ENCODE peak calls at places on chromosomes 1 and 21, in ten cellular contexts. C is A549, T is tibial nerve, E is body of pancreas, S is ovary, F is gastrocnemius medialis, D is spleen, H is adrenal gland, Y is uterus, O is suprapubic skin. A is an unnamed sample.

GRCh38 chr1:24454684-24455091 is 39.1 kb downstream of the NIPAL3 start:
- DNase-seq in F (no peak), Y (no peak), T (no peak), O (no peak), D (no peak), H (no peak), E (no peak), S (no peak), C (no peak), A (no peak)

GRCh38 chr1:204188959-204189639 is 7.2 kb downstream of the KISS1 start:
- DNase-seq in F (no peak), S (no peak), E (no peak), T (no peak), D (peak), C (no peak), O (no peak), H (no peak), Y (no peak), A (no peak)

GRCh38 chr1:221182791-221183533 is 303.7 kb downstream of the HLX start:
- DNase-seq in O (no peak), Y (no peak), F (no peak), D (no peak), E (peak), H (no peak), S (no peak), T (no peak), C (no peak), A (no peak)

GRCh38 chr1:46173361-46173856 is 1.5 kb upstream of the TSPAN1 start:
- DNase-seq in T (no peak), F (no peak), Y (no peak), O (no peak), H (no peak), C (no peak), D (no peak), S (no peak), E (no peak), A (no peak)

GRCh38 chr21:17925000-17925610 is 105.9 kb upstream of the C21orf91 start:
- DNase-seq in H (peak), D (no peak), S (no peak), C (peak), E (peak), F (no peak), O (no peak), Y (peak), T (no peak), A (peak)

GRCh38 chr1:170927955-170928850 is 7.1 kb upstream of the MROH9 start:
- DNase-seq in F (no peak), T (no peak), D (no peak), C (peak), E (no peak), H (no peak), O (no peak), Y (no peak), S (no peak), A (no peak)

GRCh38 chr1:30879940-30880339 is 28.6 kb downstream of the SDC3 start:
- DNase-seq in F (no peak), D (no peak), Y (no peak), T (no peak), H (no peak), E (no peak), O (no peak), C (no peak), S (no peak), A (peak)

GRCh38 chr21:23876925-23877558 is 1730.2 kb downstream of the MRPL39 start:
- DNase-seq in D (no peak), E (no peak), H (no peak), T (no peak), O (no peak), F (no peak), S (no peak), Y (no peak), C (no peak), A (no peak)

GRCh38 chr1:221157026-221157761 is 278.0 kb downstream of the HLX start:
- DNase-seq in E (no peak), C (no peak), O (no peak), S (no peak), F (no peak), T (no peak), H (no peak), Y (no peak), D (no peak), A (no peak)

GRCh38 chr1:94778808-94779207 is 41.3 kb upstream of the SLC44A3 start:
- DNase-seq in F (no peak), C (no peak), E (no peak), Y (no peak), O (no peak), D (no peak), T (no peak), S (no peak), H (no peak), A (no peak)

GRCh38 chr1:235648954-235649721 is 446 bp downstream of the GNG4 start:
- DNase-seq in Y (peak), S (peak), H (peak), T (no peak), E (peak), C (peak), F (no peak), D (peak), O (no peak), A (peak)

GRCh38 chr21:30395731-30396130 is at the start of gene KRTAP13-1:
- DNase-seq in F (no peak), E (no peak), T (no peak), C (no peak), O (no peak), H (no peak), S (no peak), D (no peak), Y (no peak), A (no peak)
- H3K4me3 ChIP-seq in F (no peak), E (no peak), T (no peak), C (no peak), O (no peak), H (no peak), S (no peak), D (no peak), Y (no peak), A (no peak)

DNA sequence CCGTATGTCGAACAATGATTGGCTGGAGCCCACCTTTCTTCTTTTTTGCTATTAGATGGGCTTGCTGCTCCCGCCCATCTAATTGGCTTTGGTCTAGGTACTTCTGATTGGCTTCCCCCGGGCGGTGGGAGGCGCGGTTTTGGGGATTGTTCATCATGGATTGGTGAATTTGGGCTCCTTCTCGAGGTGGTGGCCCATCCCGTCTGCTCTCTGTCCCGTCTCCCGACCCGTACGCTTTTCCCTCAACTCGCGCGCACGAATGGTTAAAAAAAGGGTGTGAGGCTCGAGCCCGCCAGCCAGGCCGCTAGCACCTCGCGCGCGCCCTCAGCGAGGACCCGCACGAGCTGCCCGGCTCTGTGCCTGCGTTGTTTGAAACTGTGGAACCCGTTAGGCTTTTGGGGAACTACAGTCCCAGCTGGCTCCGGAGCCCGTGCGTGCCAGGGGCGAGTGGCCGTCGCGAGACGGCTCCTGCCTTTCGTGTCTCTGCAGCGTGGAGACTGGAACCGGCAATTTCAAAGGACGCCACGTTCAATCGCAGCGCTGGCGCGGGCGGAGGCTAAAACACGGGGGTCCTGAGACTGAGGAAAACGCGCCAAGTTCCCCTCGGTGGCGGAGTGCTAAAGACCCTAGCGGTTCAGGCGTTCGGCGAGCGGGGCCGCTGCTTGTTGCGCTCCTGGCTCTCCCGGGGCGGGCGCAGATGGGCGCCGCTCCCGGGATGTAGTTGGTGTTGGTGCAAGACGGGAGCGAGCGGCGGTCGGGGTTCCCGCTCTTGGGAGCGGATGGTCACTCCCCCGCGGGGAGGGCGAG is at the start of gene USP1:
- DNase-seq in E (peak), H (peak), D (peak), O (peak), S (peak), C (no peak), Y (peak), F (peak), T (peak), A (peak)
- TF ChIP-seq POLR2A in E (peak), H (peak), D (no peak), O (no peak), S (peak), C (peak), Y (peak), F (peak), T (peak), A (no peak)

GRCh38 chr1:64163972-64164371 is 39.5 kb upstream of the UBE2U start:
- DNase-seq in O (no peak), H (no peak), F (no peak), E (no peak), S (no peak), Y (no peak), C (peak), T (no peak), D (no peak), A (no peak)
- TF ChIP-seq CTCF in O (no peak), H (peak), F (no peak), E (peak), S (peak), Y (peak), C (peak), T (peak), D (no peak), A (no peak)

GRCh38 chr1:243482237-243483022 is 226.6 kb downstream of the SDCCAG8 start:
- DNase-seq in O (no peak), H (no peak), S (no peak), F (no peak), E (no peak), D (no peak), T (no peak), C (peak), Y (no peak), A (no peak)

GRCh38 chr1:243487036-243487648 is 231.3 kb downstream of the SDCCAG8 start:
- DNase-seq in C (no peak), T (no peak), O (no peak), S (no peak), Y (no peak), E (no peak), D (no peak), H (no peak), F (no peak), A (no peak)

GRCh38 chr1:243483952-243484351 is 228.1 kb downstream of the SDCCAG8 start:
- DNase-seq in F (no peak), Y (no peak), H (peak), T (no peak), D (no peak), E (no peak), S (no peak), C (no peak), O (no peak), A (no peak)

GRCh38 chr1:243481101-243481500 is 225.3 kb downstream of the SDCCAG8 start:
- DNase-seq in Y (no peak), S (no peak), C (no peak), F (no peak), E (no peak), D (no peak), O (no peak), T (no peak), H (no peak), A (no peak)

DNA sequence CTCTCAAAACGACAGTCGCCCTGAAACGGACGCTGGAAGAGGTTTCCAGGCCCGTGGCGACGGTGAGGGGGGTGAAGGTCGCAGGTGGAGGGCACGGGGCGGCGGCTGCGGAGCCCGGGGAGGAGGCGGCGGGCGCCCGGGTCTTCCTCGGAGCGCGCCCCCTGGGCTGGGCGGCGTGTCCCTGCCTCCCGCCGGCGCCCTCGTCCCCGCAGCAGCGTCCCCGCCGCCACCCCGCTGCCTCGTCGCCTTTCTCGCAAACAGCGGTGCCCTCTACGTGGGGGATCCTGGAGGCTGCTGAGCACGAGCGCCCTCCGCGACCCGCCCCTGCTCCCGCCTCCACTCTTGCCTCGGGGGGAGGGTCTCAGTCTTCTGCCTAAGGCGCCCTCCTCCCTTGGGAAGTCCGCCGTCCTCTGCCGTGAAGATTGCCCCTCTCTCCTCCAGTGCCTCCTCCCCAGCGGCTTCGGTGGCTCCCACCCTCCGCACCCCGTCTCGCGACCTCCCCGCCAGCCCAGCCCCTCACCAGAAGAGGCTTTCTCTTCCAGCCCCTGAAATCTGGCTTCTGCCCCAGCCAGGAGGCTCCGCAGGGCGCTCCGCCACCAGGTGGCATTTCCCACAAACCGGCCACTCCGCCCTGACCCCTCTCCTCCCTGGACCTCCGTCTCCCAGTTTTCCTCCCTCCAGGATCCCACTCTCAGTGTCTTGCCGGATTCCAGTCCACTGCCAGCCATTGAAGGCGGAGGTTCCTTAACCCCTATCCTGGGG is 227.4 kb downstream of the SDCCAG8 start:
- DNase-seq in E (no peak), D (no peak), Y (no peak), F (no peak), S (no peak), O (no peak), C (no peak), H (peak), T (no peak), A (no peak)
- H3K4me3 ChIP-seq in E (no peak), D (peak), Y (peak), F (peak), S (peak), O (peak), C (no peak), H (peak), T (peak), A (peak)

GRCh38 chr1:60073605-60074278 is at the start of gene C1orf87:
- DNase-seq in T (no peak), D (peak), E (peak), H (no peak), S (no peak), C (no peak), Y (no peak), F (no peak), O (no peak), A (peak)

DNA sequence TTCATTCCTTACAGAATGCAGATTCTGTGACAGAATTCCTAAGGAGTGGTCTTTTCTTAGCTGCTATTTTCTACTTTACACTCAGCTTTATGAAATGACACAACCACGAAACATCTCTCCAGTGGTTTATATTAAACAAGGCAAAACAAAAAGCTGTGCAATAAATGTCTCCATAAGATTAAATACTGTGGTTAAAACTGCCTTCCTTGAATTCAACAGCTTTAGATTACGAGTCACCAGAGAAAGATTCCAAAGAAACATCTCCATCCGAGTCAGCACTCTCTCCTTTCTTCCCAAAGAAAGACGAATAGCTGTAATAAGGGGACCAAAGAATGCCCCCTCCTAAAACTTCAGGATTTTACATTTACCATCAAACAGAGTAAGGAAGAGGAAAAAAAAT is 4.6 kb upstream of the C1orf87 start:
- DNase-seq in O (no peak), F (no peak), D (no peak), S (no peak), C (no peak), T (no peak), H (no peak), Y (no peak), E (no peak), A (no peak)
- TF ChIP-seq POLR2A in O (no peak), F (no peak), D (no peak), S (no peak), C (no peak), T (no peak), H (no peak), Y (no peak), E (no peak), A (no peak)

GRCh38 chr1:40161125-40161887 is at the start of gene RLF:
- DNase-seq in C (peak), Y (peak), H (peak), O (peak), D (peak), F (peak), T (peak), E (peak), S (peak), A (peak)
- TF ChIP-seq CTCF in C (no peak), Y (no peak), H (no peak), O (no peak), D (no peak), F (no peak), T (no peak), E (no peak), S (no peak), A (peak)

DNA sequence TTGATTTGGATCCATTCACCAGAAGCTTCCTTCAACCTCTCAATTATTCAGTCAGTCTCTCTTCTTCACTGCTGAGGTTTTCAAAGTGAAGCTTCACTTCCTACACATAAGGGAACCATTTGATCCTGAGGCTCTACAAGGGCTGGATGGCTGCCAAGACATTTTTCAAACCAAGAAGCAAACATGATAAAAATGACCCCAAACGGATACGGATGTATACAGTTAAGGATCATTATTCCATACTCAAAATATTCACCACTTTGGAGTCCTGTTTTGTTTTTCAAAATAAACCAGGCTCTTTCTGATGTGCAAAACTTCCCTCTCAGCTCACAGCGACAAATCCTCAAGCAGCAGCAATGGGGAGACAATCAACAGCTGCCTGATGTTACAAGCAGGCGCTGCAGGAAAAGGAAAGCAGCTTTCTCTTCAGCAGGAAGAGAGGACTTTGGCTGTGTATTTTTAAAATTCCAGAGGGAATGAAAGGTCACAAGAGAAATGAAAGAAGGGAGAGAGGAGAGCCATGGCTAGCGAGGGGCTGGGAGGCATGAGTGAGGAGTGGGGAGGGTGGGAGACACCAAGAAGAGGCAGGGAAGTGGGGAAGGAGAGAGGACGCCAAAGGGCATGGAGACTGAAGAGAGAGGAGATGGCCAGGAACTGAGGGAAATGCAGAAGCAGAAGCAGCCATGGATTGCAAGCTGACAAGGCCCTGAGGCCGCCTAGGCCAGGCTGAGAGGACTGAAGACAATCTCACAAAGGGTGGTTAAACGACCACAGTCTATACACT is 145.4 kb downstream of the SLC45A1 start:
- DNase-seq in D (no peak), H (peak), O (no peak), Y (peak), S (peak), E (peak), T (no peak), F (peak), C (no peak), A (peak)
- H3K4me3 ChIP-seq in D (no peak), H (no peak), O (no peak), Y (no peak), S (no peak), E (no peak), T (no peak), F (peak), C (no peak), A (no peak)

GRCh38 chr1:229557214-229557850 is 1.2 kb downstream of the ABCB10 start:
- DNase-seq in T (no peak), C (no peak), E (no peak), F (no peak), S (no peak), Y (no peak), H (no peak), D (no peak), O (no peak), A (no peak)

GRCh38 chr1:229556551-229556950 is 2.0 kb downstream of the ABCB10 start:
- DNase-seq in T (no peak), O (no peak), F (no peak), D (no peak), C (no peak), S (no peak), H (no peak), Y (no peak), E (no peak), A (no peak)

GRCh38 chr1:229558460-229559335 is at the start of gene ABCB10:
- DNase-seq in D (peak), C (peak), Y (peak), E (peak), F (peak), T (peak), S (peak), O (peak), H (peak), A (peak)

GRCh38 chr1:229554886-229555621 is 3.5 kb downstream of the ABCB10 start:
- DNase-seq in O (no peak), D (no peak), S (no peak), H (no peak), T (no peak), F (no peak), C (no peak), Y (no peak), E (no peak), A (no peak)

GRCh38 chr1:229557913-229558414 is 543 bp downstream of the ABCB10 start:
- DNase-seq in H (peak), D (peak), C (peak), T (no peak), O (peak), F (peak), E (peak), S (peak), Y (peak), A (peak)
- TF ChIP-seq POLR2A in H (no peak), D (no peak), C (no peak), T (no peak), O (no peak), F (no peak), E (no peak), S (no peak), Y (no peak), A (no peak)

DNA sequence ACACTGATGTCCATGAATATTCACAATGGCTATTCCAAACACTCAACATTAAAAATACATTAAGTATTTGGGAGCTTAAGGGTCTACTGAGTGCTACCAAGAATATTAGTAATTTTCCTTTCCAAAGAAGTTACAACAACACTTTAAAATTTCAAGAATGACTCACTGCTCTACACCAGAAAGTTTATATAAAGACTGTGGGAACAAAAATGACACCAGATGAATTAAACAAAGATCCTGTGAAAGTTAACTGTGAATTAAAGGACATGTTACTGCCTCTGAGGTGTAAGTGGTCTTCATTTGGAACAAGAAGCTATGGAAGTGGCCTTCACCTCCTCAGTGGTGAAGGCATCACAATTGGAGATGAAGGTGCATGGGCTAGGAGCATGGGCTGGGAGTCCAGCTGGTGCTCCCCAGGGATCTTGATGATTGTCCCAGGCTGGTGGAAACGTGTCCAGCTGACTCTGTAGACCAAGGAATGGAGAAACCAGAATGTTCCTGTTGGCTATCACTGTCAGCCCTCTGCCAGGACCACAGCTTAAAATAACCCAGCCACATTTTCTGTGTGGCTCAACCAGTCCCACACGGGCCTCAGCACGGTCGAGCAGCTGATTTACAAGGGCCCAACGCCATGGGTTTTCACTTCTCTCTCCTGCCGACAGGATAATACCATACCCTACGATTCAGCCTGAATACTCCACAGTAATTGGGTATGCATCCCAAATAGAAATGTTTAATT is 28.8 kb downstream of the TAF5L start:
- DNase-seq in Y (peak), C (no peak), T (no peak), E (peak), S (no peak), H (no peak), O (no peak), F (peak), D (no peak), A (no peak)
- TF ChIP-seq CTCF in Y (no peak), C (no peak), T (no peak), E (no peak), S (no peak), H (no peak), O (no peak), F (peak), D (no peak), A (no peak)